ENCODE peak calls at places on chromosomes 5 and 9, in six cellular contexts. Y is foreskin fibroblast, Q is ovary, F is heart left ventricle, N is AG10803, J is cardiac fibroblast. R is an unnamed sample.

GRCh38 chr5:177113566-177114424 is 19.8 kb upstream of the NSD1 start:
- DNase-seq in Y (peak), Q (peak), F (peak), N (peak), J (peak), R (peak)

GRCh38 chr5:72212171-72212570 is 104.9 kb downstream of the MAP1B start:
- DNase-seq in Y (no peak), Q (no peak), F (no peak), N (no peak), J (peak), R (no peak)

GRCh38 chr9:93223241-93224180 is 39.6 kb downstream of the WNK2 start:
- DNase-seq in Y (peak), Q (no peak), F (peak), N (peak), J (peak), R (peak)

GRCh38 chr9:16100596-16101091 is 547.8 kb downstream of the CCDC171 start:
- DNase-seq in Y (peak), Q (peak), F (peak), N (no peak), J (peak), R (peak)

GRCh38 chr5:160438316-160439204 is 16.9 kb downstream of the PTTG1 start:
- DNase-seq in Y (peak), Q (no peak), F (no peak), N (peak), J (peak), R (peak)

GRCh38 chr9:114184071-114184470 is 28.7 kb downstream of the COL27A1 start:
- DNase-seq in Y (no peak), Q (no peak), F (peak), N (peak), J (peak), R (peak)

GRCh38 chr9:6788175-6789016 is 30.6 kb downstream of the KDM4C start:
- DNase-seq in Y (peak), Q (no peak), F (no peak), N (peak), J (peak), R (peak)

GRCh38 chr5:3659907-3660306 is 64.3 kb downstream of the IRX1 start:
- DNase-seq in Y (no peak), Q (no peak), F (no peak), N (peak), J (peak), R (no peak)

GRCh38 chr9:131562032-131562959 is 17.0 kb downstream of the PRRT1B start:
- DNase-seq in Y (no peak), Q (no peak), F (no peak), N (no peak), J (peak), R (no peak)

GRCh38 chr5:116256717-116257116 is 171.9 kb downstream of the COMMD10 start:
- DNase-seq in Y (no peak), Q (no peak), F (no peak), N (no peak), J (no peak), R (no peak)

GRCh38 chr5:17223375-17224185 is 6.1 kb downstream of the BASP1 start:
- DNase-seq in Y (no peak), Q (no peak), F (no peak), N (peak), J (no peak), R (no peak)

GRCh38 chr5:62608529-62609511 is 30.2 kb downstream of the LRRC70 start:
- DNase-seq in Y (no peak), Q (no peak), F (no peak), N (peak), J (no peak), R (no peak)

GRCh38 chr9:34454571-34455065 is 3.8 kb downstream of the FAM219A start:
- DNase-seq in Y (peak), Q (no peak), F (peak), N (peak), J (peak), R (peak)

GRCh38 chr5:3326569-3327232 is 268.9 kb upstream of the IRX1 start:
- DNase-seq in Y (no peak), Q (no peak), F (no peak), N (no peak), J (no peak), R (no peak)

GRCh38 chr9:4301971-4302427 is 2.1 kb upstream of the GLIS3 start:
- DNase-seq in Y (peak), Q (peak), F (peak), N (peak), J (peak), R (peak)

GRCh38 chr5:139960723-139961383 is 82.2 kb downstream of the NRG2 start:
- DNase-seq in Y (no peak), Q (no peak), F (no peak), N (no peak), J (no peak), R (no peak)

GRCh38 chr5:141508808-141509611 is 20.1 kb downstream of the PCDHGC5 start:
- DNase-seq in Y (peak), Q (peak), F (peak), N (peak), J (peak), R (peak)

GRCh38 chr5:1220831-1221230 is 4.3 kb upstream of the SLC6A18 start:
- DNase-seq in Y (no peak), Q (no peak), F (no peak), N (no peak), J (no peak), R (no peak)

GRCh38 chr9:111349766-111350165 is 19.7 kb upstream of the OR2K2 start:
- DNase-seq in Y (no peak), Q (no peak), F (no peak), N (no peak), J (no peak), R (no peak)

GRCh38 chr5:175569701-175570100 is 88.2 kb upstream of the HRH2 start:
- DNase-seq in Y (no peak), Q (no peak), F (no peak), N (no peak), J (no peak), R (no peak)

GRCh38 chr9:13493697-13494096 is 214.2 kb upstream of the MPDZ start:
- DNase-seq in Y (no peak), Q (no peak), F (no peak), N (no peak), J (no peak), R (no peak)

GRCh38 chr9:13487498-13487897 is 208.0 kb upstream of the MPDZ start:
- DNase-seq in Y (no peak), Q (no peak), F (no peak), N (no peak), J (no peak), R (no peak)

GRCh38 chr9:13491138-13491492 is 211.6 kb upstream of the MPDZ start:
- DNase-seq in Y (no peak), Q (no peak), F (no peak), N (no peak), J (peak), R (no peak)

GRCh38 chr9:13487936-13488335 is 208.4 kb upstream of the MPDZ start:
- DNase-seq in Y (no peak), Q (no peak), F (no peak), N (no peak), J (no peak), R (no peak)

GRCh38 chr9:13491493-13492424 is 212.3 kb upstream of the MPDZ start:
- DNase-seq in Y (no peak), Q (no peak), F (no peak), N (no peak), J (no peak), R (no peak)
- H3K4me3 ChIP-seq in Y (no peak), Q (no peak), F (no peak), N (no peak), J (no peak), R (no peak)

GRCh38 chr5:179187681-179188575 is 127.8 kb downstream of the ZNF354C start:
- DNase-seq in Y (no peak), Q (no peak), F (peak), N (no peak), J (no peak), R (no peak)

GRCh38 chr5:179186092-179186419 is 125.9 kb downstream of the ZNF354C start:
- DNase-seq in Y (no peak), Q (no peak), F (no peak), N (no peak), J (no peak), R (no peak)

GRCh38 chr5:179186801-179187200 is 126.6 kb downstream of the ZNF354C start:
- DNase-seq in Y (no peak), Q (no peak), F (peak), N (no peak), J (no peak), R (no peak)

GRCh38 chr5:179188636-179189035 is 128.5 kb downstream of the ZNF354C start:
- DNase-seq in Y (no peak), Q (no peak), F (peak), N (no peak), J (no peak), R (no peak)

GRCh38 chr5:179187229-179187678 is 127.1 kb downstream of the ZNF354C start:
- DNase-seq in Y (no peak), Q (no peak), F (peak), N (no peak), J (no peak), R (no peak)
- TF ChIP-seq CTCF in Y (no peak), Q (no peak), F (no peak), N (no peak), J (peak), R (no peak)

DNA sequence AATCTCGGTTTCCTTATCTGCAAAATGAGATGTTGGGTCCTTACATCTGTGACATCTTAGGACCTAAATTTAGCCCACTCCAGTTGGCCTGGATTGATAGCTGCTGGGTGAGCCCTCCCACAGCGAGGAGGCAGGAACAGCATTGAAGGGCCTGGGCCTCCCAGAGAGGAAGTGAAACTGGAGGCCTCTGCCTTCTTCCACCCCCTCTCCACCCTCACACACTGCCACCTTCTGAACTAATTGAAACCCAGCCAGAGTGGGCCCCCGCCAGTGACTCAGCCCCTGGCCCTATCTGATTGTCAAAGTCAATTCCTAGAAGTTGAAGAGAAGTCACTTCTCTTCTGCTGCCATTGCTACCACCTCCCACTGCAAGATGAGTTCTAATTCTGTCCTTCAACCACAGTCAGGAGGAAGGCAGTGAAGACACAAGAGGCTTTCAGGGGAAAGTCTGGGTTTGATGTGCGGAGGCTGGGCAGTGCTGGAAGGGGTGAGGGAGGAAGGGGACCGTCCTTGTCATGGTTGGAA is 55.2 kb upstream of the NEK6 start:
- DNase-seq in Y (peak), Q (no peak), F (peak), N (no peak), J (no peak), R (no peak)
- H3K4me3 ChIP-seq in Y (no peak), Q (no peak), F (no peak), N (no peak), J (no peak), R (no peak)

DNA sequence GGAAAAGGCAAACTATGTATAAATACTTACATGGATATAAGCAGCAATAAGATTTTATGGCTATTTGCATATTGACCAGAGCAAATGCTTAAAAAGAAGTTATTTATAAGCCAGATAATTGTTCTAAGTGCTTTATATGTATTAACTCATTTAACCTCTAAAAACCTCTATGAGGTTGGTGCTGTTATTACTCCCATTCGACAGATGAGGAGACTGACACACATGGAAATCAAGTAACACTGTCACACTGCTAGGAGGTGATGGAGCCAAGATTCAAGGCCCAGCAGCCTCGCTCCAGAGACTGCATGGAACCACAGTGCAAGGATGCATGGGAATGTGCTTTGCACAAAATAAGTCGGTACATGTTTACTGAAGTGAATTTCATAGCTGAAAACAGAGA is 53.7 kb downstream of the C5 start:
- DNase-seq in Y (no peak), Q (no peak), F (no peak), N (no peak), J (no peak), R (no peak)
- TF ChIP-seq CTCF in Y (no peak), Q (no peak), F (no peak), N (no peak), J (no peak), R (no peak)

GRCh38 chr9:126626117-126627022 is 12.6 kb downstream of the LMX1B start:
- DNase-seq in Y (no peak), Q (no peak), F (no peak), N (no peak), J (no peak), R (no peak)
- H3K4me3 ChIP-seq in Y (no peak), Q (peak), F (peak), N (peak), J (no peak), R (no peak)

GRCh38 chr5:134071850-134072207 is 42.7 kb upstream of the TCF7 start:
- DNase-seq in Y (no peak), Q (no peak), F (no peak), N (no peak), J (no peak), R (no peak)

GRCh38 chr5:134072471-134073220 is 41.8 kb upstream of the TCF7 start:
- DNase-seq in Y (no peak), Q (no peak), F (no peak), N (no peak), J (no peak), R (no peak)

GRCh38 chr5:134070648-134070978 is 43.9 kb upstream of the TCF7 start:
- DNase-seq in Y (no peak), Q (no peak), F (no peak), N (no peak), J (peak), R (peak)

GRCh38 chr5:134069553-134069952 is 44.9 kb upstream of the TCF7 start:
- DNase-seq in Y (no peak), Q (no peak), F (no peak), N (no peak), J (no peak), R (no peak)

GRCh38 chr5:134070979-134071849 is 43.3 kb upstream of the TCF7 start:
- DNase-seq in Y (no peak), Q (peak), F (no peak), N (no peak), J (no peak), R (no peak)
- TF ChIP-seq CTCF in Y (no peak), Q (no peak), F (no peak), N (no peak), J (no peak), R (no peak)

DNA sequence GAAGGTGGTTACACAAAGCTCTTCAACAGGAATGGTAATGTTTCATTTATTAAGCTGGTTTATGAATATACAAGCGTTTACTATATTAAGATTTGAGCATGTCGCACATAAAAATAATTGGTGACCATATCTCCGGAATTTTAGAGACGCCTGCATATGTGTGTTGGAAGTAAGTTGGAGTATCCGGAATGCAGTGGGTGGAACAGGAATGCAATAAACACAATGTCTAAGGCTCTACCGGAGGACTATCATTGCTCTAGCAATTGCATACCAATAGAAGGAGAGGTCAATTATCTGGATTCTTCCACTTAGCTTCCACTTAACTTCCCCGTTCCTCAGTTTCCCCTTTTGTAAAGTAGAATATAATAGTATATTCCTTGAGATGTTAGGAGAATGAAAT is 1.1 kb upstream of the CEP78 start:
- DNase-seq in Y (peak), Q (no peak), F (no peak), N (peak), J (peak), R (peak)
- H3K4me3 ChIP-seq in Y (peak), Q (peak), F (peak), N (peak), J (peak), R (peak)